ENCODE peak calls at places on chromosome 5, in six cellular contexts. One of them, this sample, is unnamed.

GRCh38 chr5:97623441-97623840 is 440.4 kb upstream of the RIOK2 start:
- DNase-seq in endothelial cell: no peak
- DNase-seq in natural killer cell: no peak
- DNase-seq in BE2C: no peak
- DNase-seq in C1 segment of cervical spinal cord: no peak
- DNase-seq in stimulated activated CD8-positive, alpha-beta memory T cell treated with anti-CD3 and anti-CD28 coated beads, Interleukin-15, amount 100 ng/mL, for 4 hours: no peak
- DNase-seq in this sample: no peak

GRCh38 chr5:139696894-139697658 is 48.9 kb downstream of the CXXC5 start:
- DNase-seq in endothelial cell: peak
- DNase-seq in natural killer cell: peak
- DNase-seq in BE2C: peak
- DNase-seq in C1 segment of cervical spinal cord: peak
- DNase-seq in stimulated activated CD8-positive, alpha-beta memory T cell treated with anti-CD3 and anti-CD28 coated beads, Interleukin-15, amount 100 ng/mL, for 4 hours: no peak
- DNase-seq in this sample: no peak

GRCh38 chr5:1668141-1668721 is 131.4 kb downstream of the MRPL36 start:
- DNase-seq in endothelial cell: no peak
- DNase-seq in natural killer cell: no peak
- DNase-seq in BE2C: no peak
- DNase-seq in C1 segment of cervical spinal cord: no peak
- DNase-seq in stimulated activated CD8-positive, alpha-beta memory T cell treated with anti-CD3 and anti-CD28 coated beads, Interleukin-15, amount 100 ng/mL, for 4 hours: peak
- DNase-seq in this sample: no peak

GRCh38 chr5:123719004-123719403 is 207.0 kb downstream of the CSNK1G3 start:
- DNase-seq in endothelial cell: no peak
- DNase-seq in natural killer cell: no peak
- DNase-seq in BE2C: no peak
- DNase-seq in C1 segment of cervical spinal cord: no peak
- DNase-seq in stimulated activated CD8-positive, alpha-beta memory T cell treated with anti-CD3 and anti-CD28 coated beads, Interleukin-15, amount 100 ng/mL, for 4 hours: no peak
- DNase-seq in this sample: no peak

GRCh38 chr5:92409131-92409530 is 1026.0 kb upstream of the ARRDC3 start:
- DNase-seq in endothelial cell: no peak
- DNase-seq in natural killer cell: no peak
- DNase-seq in BE2C: no peak
- DNase-seq in C1 segment of cervical spinal cord: no peak
- DNase-seq in stimulated activated CD8-positive, alpha-beta memory T cell treated with anti-CD3 and anti-CD28 coated beads, Interleukin-15, amount 100 ng/mL, for 4 hours: no peak
- DNase-seq in this sample: no peak

GRCh38 chr5:82480331-82480730 is 202.2 kb upstream of the RPS23 start:
- DNase-seq in endothelial cell: no peak
- DNase-seq in natural killer cell: no peak
- DNase-seq in BE2C: no peak
- DNase-seq in C1 segment of cervical spinal cord: no peak
- DNase-seq in stimulated activated CD8-positive, alpha-beta memory T cell treated with anti-CD3 and anti-CD28 coated beads, Interleukin-15, amount 100 ng/mL, for 4 hours: no peak
- DNase-seq in this sample: no peak

GRCh38 chr5:15013654-15014463 is 142.3 kb upstream of the ANKH start:
- DNase-seq in endothelial cell: peak
- DNase-seq in natural killer cell: no peak
- DNase-seq in BE2C: no peak
- DNase-seq in C1 segment of cervical spinal cord: no peak
- DNase-seq in stimulated activated CD8-positive, alpha-beta memory T cell treated with anti-CD3 and anti-CD28 coated beads, Interleukin-15, amount 100 ng/mL, for 4 hours: no peak
- DNase-seq in this sample: no peak

GRCh38 chr5:1507016-1507375 is 16.8 kb downstream of the LPCAT1 start:
- DNase-seq in endothelial cell: no peak
- DNase-seq in natural killer cell: no peak
- DNase-seq in BE2C: no peak
- DNase-seq in C1 segment of cervical spinal cord: no peak
- DNase-seq in stimulated activated CD8-positive, alpha-beta memory T cell treated with anti-CD3 and anti-CD28 coated beads, Interleukin-15, amount 100 ng/mL, for 4 hours: no peak
- DNase-seq in this sample: no peak

GRCh38 chr5:82222597-82223574 is 55.3 kb downstream of the RPS23 start:
- DNase-seq in endothelial cell: no peak
- DNase-seq in natural killer cell: no peak
- DNase-seq in BE2C: no peak
- DNase-seq in C1 segment of cervical spinal cord: no peak
- DNase-seq in stimulated activated CD8-positive, alpha-beta memory T cell treated with anti-CD3 and anti-CD28 coated beads, Interleukin-15, amount 100 ng/mL, for 4 hours: no peak
- DNase-seq in this sample: no peak

GRCh38 chr5:55982957-55983381 is 11.8 kb downstream of the IL6ST start:
- DNase-seq in endothelial cell: no peak
- DNase-seq in natural killer cell: no peak
- DNase-seq in BE2C: peak
- DNase-seq in C1 segment of cervical spinal cord: no peak
- DNase-seq in stimulated activated CD8-positive, alpha-beta memory T cell treated with anti-CD3 and anti-CD28 coated beads, Interleukin-15, amount 100 ng/mL, for 4 hours: no peak
- DNase-seq in this sample: no peak

GRCh38 chr5:98517967-98518366 is 255.5 kb upstream of the RGMB start:
- DNase-seq in endothelial cell: no peak
- DNase-seq in natural killer cell: no peak
- DNase-seq in BE2C: no peak
- DNase-seq in C1 segment of cervical spinal cord: no peak
- DNase-seq in stimulated activated CD8-positive, alpha-beta memory T cell treated with anti-CD3 and anti-CD28 coated beads, Interleukin-15, amount 100 ng/mL, for 4 hours: no peak
- DNase-seq in this sample: no peak

GRCh38 chr5:141746395-141746794 is 64.4 kb upstream of the ARAP3 start:
- DNase-seq in endothelial cell: no peak
- DNase-seq in natural killer cell: no peak
- DNase-seq in BE2C: no peak
- DNase-seq in C1 segment of cervical spinal cord: no peak
- DNase-seq in stimulated activated CD8-positive, alpha-beta memory T cell treated with anti-CD3 and anti-CD28 coated beads, Interleukin-15, amount 100 ng/mL, for 4 hours: no peak
- DNase-seq in this sample: no peak

GRCh38 chr5:143390941-143391340 is 12.5 kb downstream of the NR3C1 start:
- DNase-seq in endothelial cell: no peak
- DNase-seq in natural killer cell: no peak
- DNase-seq in BE2C: no peak
- DNase-seq in C1 segment of cervical spinal cord: no peak
- DNase-seq in stimulated activated CD8-positive, alpha-beta memory T cell treated with anti-CD3 and anti-CD28 coated beads, Interleukin-15, amount 100 ng/mL, for 4 hours: no peak
- DNase-seq in this sample: no peak

GRCh38 chr5:171299228-171299627 is 9.8 kb upstream of the TLX3 start:
- DNase-seq in endothelial cell: no peak
- DNase-seq in natural killer cell: no peak
- DNase-seq in BE2C: peak
- DNase-seq in C1 segment of cervical spinal cord: no peak
- DNase-seq in stimulated activated CD8-positive, alpha-beta memory T cell treated with anti-CD3 and anti-CD28 coated beads, Interleukin-15, amount 100 ng/mL, for 4 hours: no peak
- DNase-seq in this sample: no peak

GRCh38 chr5:32802764-32803163 is 91.6 kb downstream of the NPR3 start:
- DNase-seq in endothelial cell: no peak
- DNase-seq in natural killer cell: no peak
- DNase-seq in BE2C: no peak
- DNase-seq in C1 segment of cervical spinal cord: no peak
- DNase-seq in stimulated activated CD8-positive, alpha-beta memory T cell treated with anti-CD3 and anti-CD28 coated beads, Interleukin-15, amount 100 ng/mL, for 4 hours: no peak
- DNase-seq in this sample: no peak

GRCh38 chr5:6365142-6365976 is 13.0 kb downstream of the MED10 start:
- DNase-seq in endothelial cell: no peak
- DNase-seq in natural killer cell: no peak
- DNase-seq in BE2C: no peak
- DNase-seq in C1 segment of cervical spinal cord: no peak
- DNase-seq in stimulated activated CD8-positive, alpha-beta memory T cell treated with anti-CD3 and anti-CD28 coated beads, Interleukin-15, amount 100 ng/mL, for 4 hours: no peak
- DNase-seq in this sample: no peak

GRCh38 chr5:151125421-151125820 is 32.2 kb downstream of the ANXA6 start:
- DNase-seq in endothelial cell: no peak
- DNase-seq in natural killer cell: no peak
- DNase-seq in BE2C: no peak
- DNase-seq in C1 segment of cervical spinal cord: no peak
- DNase-seq in stimulated activated CD8-positive, alpha-beta memory T cell treated with anti-CD3 and anti-CD28 coated beads, Interleukin-15, amount 100 ng/mL, for 4 hours: no peak
- DNase-seq in this sample: no peak

GRCh38 chr5:81513982-81514381 is 120.0 kb upstream of the ACOT12 start:
- DNase-seq in endothelial cell: no peak
- DNase-seq in natural killer cell: no peak
- DNase-seq in BE2C: no peak
- DNase-seq in C1 segment of cervical spinal cord: no peak
- DNase-seq in stimulated activated CD8-positive, alpha-beta memory T cell treated with anti-CD3 and anti-CD28 coated beads, Interleukin-15, amount 100 ng/mL, for 4 hours: no peak
- DNase-seq in this sample: no peak

GRCh38 chr5:8005416-8005815 is 136.5 kb downstream of the MTRR start:
- DNase-seq in endothelial cell: no peak
- DNase-seq in natural killer cell: no peak
- DNase-seq in BE2C: no peak
- DNase-seq in C1 segment of cervical spinal cord: no peak
- DNase-seq in stimulated activated CD8-positive, alpha-beta memory T cell treated with anti-CD3 and anti-CD28 coated beads, Interleukin-15, amount 100 ng/mL, for 4 hours: no peak
- DNase-seq in this sample: no peak

This sample was measured in hypothalamus.